ENCODE peak calls at places on chromosomes 5 and 9, in five cellular contexts. One of them, this sample, is unnamed.

GRCh38 chr5:2269656-2270055 is 386.9 kb upstream of the IRX4 start:
- DNase-seq in HCT116: no peak
- DNase-seq in GM12878: no peak
- DNase-seq in K562: no peak
- DNase-seq in H1: no peak
- DNase-seq in this sample: no peak

GRCh38 chr9:37998881-37999311 is 70.1 kb downstream of the SHB start:
- DNase-seq in HCT116: peak
- DNase-seq in GM12878: no peak
- DNase-seq in K562: no peak
- DNase-seq in H1: no peak
- DNase-seq in this sample: no peak

GRCh38 chr9:15304620-15305019 is 2.4 kb downstream of the TTC39B start:
- DNase-seq in HCT116: no peak
- DNase-seq in GM12878: no peak
- DNase-seq in K562: no peak
- DNase-seq in H1: peak
- DNase-seq in this sample: peak

GRCh38 chr5:142293486-142293885 is 31.3 kb downstream of the SPRY4 start:
- DNase-seq in HCT116: no peak
- DNase-seq in GM12878: no peak
- DNase-seq in K562: no peak
- DNase-seq in H1: no peak
- DNase-seq in this sample: peak

GRCh38 chr9:28650327-28650726 is 1077.0 kb upstream of the C9orf72 start:
- DNase-seq in HCT116: no peak
- DNase-seq in GM12878: no peak
- DNase-seq in K562: no peak
- DNase-seq in H1: no peak
- DNase-seq in this sample: no peak

GRCh38 chr9:90933468-90933867 is 131.8 kb downstream of the SYK start:
- DNase-seq in HCT116: no peak
- DNase-seq in GM12878: no peak
- DNase-seq in K562: no peak
- DNase-seq in H1: no peak
- DNase-seq in this sample: no peak

GRCh38 chr5:115460476-115460875 is 84.1 kb downstream of the FEM1C start:
- DNase-seq in HCT116: peak
- DNase-seq in GM12878: peak
- DNase-seq in K562: no peak
- DNase-seq in H1: no peak
- DNase-seq in this sample: no peak

GRCh38 chr9:74953235-74953741 is 576 bp upstream of the C9orf40 start:
- DNase-seq in HCT116: no peak
- DNase-seq in GM12878: no peak
- DNase-seq in K562: no peak
- DNase-seq in H1: no peak
- DNase-seq in this sample: no peak

GRCh38 chr5:95130951-95131350 is 153.9 kb downstream of the MCTP1 start:
- DNase-seq in HCT116: no peak
- DNase-seq in GM12878: no peak
- DNase-seq in K562: no peak
- DNase-seq in H1: no peak
- DNase-seq in this sample: no peak

GRCh38 chr5:133527311-133527710 is 85.0 kb downstream of the FSTL4 start:
- DNase-seq in HCT116: no peak
- DNase-seq in GM12878: no peak
- DNase-seq in K562: no peak
- DNase-seq in H1: no peak
- DNase-seq in this sample: no peak

GRCh38 chr5:53783624-53784228 is 223.3 kb downstream of the NDUFS4 start:
- DNase-seq in HCT116: no peak
- DNase-seq in GM12878: no peak
- DNase-seq in K562: no peak
- DNase-seq in H1: no peak
- DNase-seq in this sample: no peak

GRCh38 chr5:53790026-53790425 is 229.6 kb downstream of the NDUFS4 start:
- DNase-seq in HCT116: no peak
- DNase-seq in GM12878: no peak
- DNase-seq in K562: no peak
- DNase-seq in H1: no peak
- DNase-seq in this sample: no peak

GRCh38 chr5:53782620-53783019 is 222.2 kb downstream of the NDUFS4 start:
- DNase-seq in HCT116: no peak
- DNase-seq in GM12878: no peak
- DNase-seq in K562: no peak
- DNase-seq in H1: no peak
- DNase-seq in this sample: no peak

GRCh38 chr5:53785924-53786323 is 225.5 kb downstream of the NDUFS4 start:
- DNase-seq in HCT116: no peak
- DNase-seq in GM12878: no peak
- DNase-seq in K562: no peak
- DNase-seq in H1: no peak
- DNase-seq in this sample: no peak
- H2AFZ ChIP-seq in HCT116: no peak
- H2AFZ ChIP-seq in GM12878: no peak
- H2AFZ ChIP-seq in K562: no peak
- H2AFZ ChIP-seq in H1: no peak
- H2AFZ ChIP-seq in this sample: no peak

GRCh38 chr5:174311531-174312269 is 266.2 kb downstream of the NSG2 start:
- DNase-seq in HCT116: no peak
- DNase-seq in GM12878: no peak
- DNase-seq in K562: peak
- DNase-seq in H1: peak
- DNase-seq in this sample: peak
- H3K4me3 ChIP-seq in HCT116: no peak
- H3K4me3 ChIP-seq in GM12878: peak
- H3K4me3 ChIP-seq in K562: no peak
- H3K4me3 ChIP-seq in H1: peak
- H3K4me3 ChIP-seq in this sample: no peak

GRCh38 chr9:17019398-17019797 is 115.4 kb upstream of the CNTLN start:
- DNase-seq in HCT116: no peak
- DNase-seq in GM12878: no peak
- DNase-seq in K562: no peak
- DNase-seq in H1: no peak
- DNase-seq in this sample: no peak

GRCh38 chr9:17024129-17024528 is 110.7 kb upstream of the CNTLN start:
- DNase-seq in HCT116: no peak
- DNase-seq in GM12878: no peak
- DNase-seq in K562: no peak
- DNase-seq in H1: no peak
- DNase-seq in this sample: no peak

GRCh38 chr9:17018001-17018491 is 116.8 kb upstream of the CNTLN start:
- DNase-seq in HCT116: no peak
- DNase-seq in GM12878: no peak
- DNase-seq in K562: no peak
- DNase-seq in H1: no peak
- DNase-seq in this sample: no peak

GRCh38 chr9:17021379-17021970 is 113.4 kb upstream of the CNTLN start:
- DNase-seq in HCT116: no peak
- DNase-seq in GM12878: no peak
- DNase-seq in K562: no peak
- DNase-seq in H1: no peak
- DNase-seq in this sample: no peak

DNA sequence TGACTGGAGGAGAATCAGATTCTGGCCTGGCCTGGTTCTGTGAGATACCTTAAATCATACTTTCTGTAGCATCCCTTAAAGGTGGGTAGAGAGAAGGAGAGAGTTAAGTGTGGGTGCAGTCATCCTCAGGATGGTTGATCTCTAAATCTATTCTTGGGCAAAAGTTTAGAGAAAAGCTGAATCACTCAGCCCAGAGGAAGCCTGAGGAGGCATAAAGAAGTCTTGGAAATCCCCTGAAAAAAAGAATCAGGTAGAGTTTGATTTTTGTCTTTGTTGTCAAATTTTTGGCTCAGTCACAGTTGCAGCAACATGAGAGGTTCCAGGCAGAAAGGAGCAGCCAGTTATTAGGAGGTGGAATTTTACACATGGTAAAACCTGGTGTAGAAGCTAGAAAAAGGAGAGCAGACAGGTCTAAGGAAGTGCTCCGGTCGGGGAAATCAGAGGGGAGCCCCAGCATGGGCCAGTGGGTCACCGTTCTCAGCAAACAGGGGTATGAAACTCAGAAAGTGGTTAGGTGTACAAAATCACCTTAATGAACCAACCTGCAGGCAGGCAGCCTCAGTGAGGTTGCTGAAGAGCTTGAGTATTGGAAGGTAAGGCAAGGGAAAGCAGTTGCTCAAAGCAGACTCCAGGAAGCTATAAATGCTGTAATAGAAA is 116.2 kb upstream of the CNTLN start:
- DNase-seq in HCT116: no peak
- DNase-seq in GM12878: no peak
- DNase-seq in K562: no peak
- DNase-seq in H1: no peak
- DNase-seq in this sample: no peak
- TF ChIP-seq ZNF274 in HCT116: no peak
- TF ChIP-seq ZNF274 in GM12878: no peak
- TF ChIP-seq ZNF274 in K562: no peak
- TF ChIP-seq ZNF274 in H1: no peak
- TF ChIP-seq ZNF274 in this sample: no peak

DNA sequence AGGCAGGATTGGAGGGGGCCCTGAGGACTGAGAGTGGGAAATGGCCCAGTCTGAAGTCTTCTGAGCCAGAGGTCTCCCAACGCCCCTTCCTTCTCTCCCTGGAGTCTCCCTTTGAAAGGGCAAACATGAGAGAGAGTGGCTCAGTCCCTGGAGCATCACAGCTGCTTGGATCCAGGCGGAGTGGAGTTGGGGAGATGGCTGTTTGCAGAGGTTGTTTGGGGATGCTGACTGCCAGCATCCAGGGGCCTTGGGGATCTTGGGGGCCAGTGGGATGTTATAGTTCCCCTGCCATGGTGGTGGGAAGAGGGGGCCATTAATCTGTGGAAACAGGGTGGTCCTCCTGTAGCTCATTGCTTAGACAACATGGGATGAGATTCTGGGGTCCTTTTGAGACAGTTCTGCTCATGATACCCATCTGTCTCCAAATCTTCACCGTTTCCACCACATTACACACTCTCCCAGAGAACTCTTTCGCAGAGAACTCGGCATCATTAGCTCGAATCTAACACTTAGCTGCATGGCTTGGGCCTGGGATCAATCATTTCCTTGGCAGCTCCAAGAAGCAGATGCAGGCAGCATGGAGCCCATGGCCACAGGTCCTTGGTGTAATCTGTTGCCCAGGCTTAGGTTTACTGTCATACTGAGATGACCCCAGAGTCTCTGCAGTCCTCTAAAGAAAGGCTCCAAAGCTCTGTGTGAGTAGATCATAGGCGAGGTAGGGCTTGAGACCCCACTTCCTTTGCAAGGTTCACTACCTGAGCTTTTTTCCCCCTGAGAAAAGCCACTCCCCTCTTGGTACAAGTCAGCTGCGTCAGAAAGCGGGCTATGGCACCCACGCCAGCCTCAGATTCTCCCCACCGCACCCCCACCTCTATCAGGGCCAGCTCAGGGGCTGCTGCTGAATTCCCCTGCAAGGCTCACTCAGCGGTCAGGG is 54.4 kb upstream of the SH3PXD2B start:
- DNase-seq in HCT116: no peak
- DNase-seq in GM12878: no peak
- DNase-seq in K562: no peak
- DNase-seq in H1: peak
- DNase-seq in this sample: no peak
- H2AFZ ChIP-seq in HCT116: no peak
- H2AFZ ChIP-seq in GM12878: no peak
- H2AFZ ChIP-seq in K562: no peak
- H2AFZ ChIP-seq in H1: peak
- H2AFZ ChIP-seq in this sample: no peak

GRCh38 chr9:4620046-4620765 is 41.9 kb upstream of the PLPP6 start:
- DNase-seq in HCT116: no peak
- DNase-seq in GM12878: no peak
- DNase-seq in K562: no peak
- DNase-seq in H1: no peak
- DNase-seq in this sample: no peak
- H3K4me3 ChIP-seq in HCT116: no peak
- H3K4me3 ChIP-seq in GM12878: no peak
- H3K4me3 ChIP-seq in K562: no peak
- H3K4me3 ChIP-seq in H1: no peak
- H3K4me3 ChIP-seq in this sample: no peak

This sample was measured in HepG2.